ENCODE peak calls at places on chromosomes 4 and X, in six cellular contexts. Z, K, N, Y, W and D are unnamed samples.

GRCh38 chr4:18568600-18568999 is 547.0 kb upstream of the LCORL start:
- DNase-seq in Z (no peak), K (no peak), N (no peak), Y (no peak), W (no peak), D (no peak)

GRCh38 chr4:76850010-76850441 is 47.9 kb downstream of the SOWAHB start:
- DNase-seq in Z (peak), K (no peak), N (no peak), Y (no peak), W (no peak), D (no peak)

GRCh38 chr4:7857238-7857701 is 82.4 kb downstream of the AFAP1 start:
- DNase-seq in Z (peak), K (no peak), N (no peak), Y (no peak), W (no peak), D (no peak)

GRCh38 chrX:146863566-146863965 is 49.0 kb upstream of the CXorf51A start:
- DNase-seq in Z (no peak), K (no peak), N (no peak), Y (no peak), W (no peak), D (no peak)

GRCh38 chr4:102574317-102574716 is 73.2 kb downstream of the NFKB1 start:
- DNase-seq in Z (no peak), K (no peak), N (no peak), Y (no peak), W (no peak), D (no peak)

GRCh38 chrX:68686684-68687045 is 39.2 kb downstream of the STARD8 start:
- DNase-seq in Z (peak), K (no peak), N (no peak), Y (no peak), W (no peak), D (no peak)

GRCh38 chr4:866761-867390 is 40.9 kb upstream of the CPLX1 start:
- DNase-seq in Z (no peak), K (no peak), N (no peak), Y (no peak), W (no peak), D (no peak)

GRCh38 chr4:124534133-124534532 is 178.4 kb downstream of the ANKRD50 start:
- DNase-seq in Z (no peak), K (no peak), N (no peak), Y (no peak), W (no peak), D (no peak)

GRCh38 chr4:6332042-6332668 is 62.5 kb downstream of the WFS1 start:
- DNase-seq in Z (no peak), K (peak), N (peak), Y (peak), W (no peak), D (peak)

GRCh38 chr4:95957054-95957453 is 117.2 kb downstream of the PDHA2 start:
- DNase-seq in Z (no peak), K (no peak), N (no peak), Y (no peak), W (no peak), D (no peak)

GRCh38 chr4:70994069-70994366 is 569 bp downstream of the DCK start:
- DNase-seq in Z (no peak), K (no peak), N (no peak), Y (no peak), W (no peak), D (no peak)

GRCh38 chr4:143386812-143387211 is 50.1 kb downstream of the GAB1 start:
- DNase-seq in Z (no peak), K (no peak), N (no peak), Y (no peak), W (no peak), D (no peak)

GRCh38 chr4:41432889-41433288 is 105.1 kb upstream of the LIMCH1 start:
- DNase-seq in Z (no peak), K (no peak), N (no peak), Y (no peak), W (no peak), D (no peak)

DNA sequence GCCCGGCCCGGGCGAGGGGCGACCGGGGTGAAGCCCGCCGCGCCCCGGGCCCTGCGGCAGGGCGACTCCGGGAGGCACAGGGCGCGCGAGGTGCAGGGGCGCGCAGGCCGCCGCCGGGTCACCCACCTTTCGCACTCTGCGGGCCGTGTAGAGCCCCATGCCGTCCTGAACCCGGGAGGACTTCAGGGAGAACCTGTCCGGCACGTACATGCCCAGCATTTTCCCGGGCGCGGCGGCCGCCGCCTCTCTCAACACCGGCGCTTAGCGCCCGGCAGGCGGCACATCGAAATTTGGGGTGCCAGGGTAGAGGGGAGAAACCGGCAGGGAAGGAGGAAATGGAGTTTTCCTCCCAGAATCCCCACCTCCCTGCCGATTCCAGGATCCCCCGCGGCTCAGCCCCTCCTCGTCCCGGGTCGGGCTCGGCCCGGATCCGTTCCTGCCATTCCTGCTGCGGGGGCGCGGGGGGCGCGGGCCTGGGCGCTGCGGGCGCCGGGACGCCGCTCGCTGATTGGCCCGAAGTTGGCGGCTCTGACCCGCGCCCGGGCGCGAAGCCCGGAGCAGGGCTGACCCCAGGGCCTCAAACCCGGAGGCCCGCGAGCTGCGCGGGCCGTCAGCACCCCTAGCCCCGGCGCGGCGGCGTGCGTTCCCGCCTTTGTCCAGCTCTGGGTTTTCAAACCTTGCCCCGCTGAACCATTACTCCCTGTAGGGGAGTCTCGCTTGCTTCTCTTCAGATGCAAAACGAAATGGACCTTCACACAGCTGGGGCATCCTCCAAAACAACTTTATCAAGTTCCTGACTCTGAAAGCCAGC is at the start of gene PRDM5:
- DNase-seq in Z (peak), K (peak), N (peak), Y (peak), W (peak), D (peak)
- H3K27ac ChIP-seq in Z (peak), K (peak), N (peak), Y (peak), W (no peak), D (peak)

GRCh38 chr4:150152764-150153163 is 74.5 kb downstream of the DCLK2 start:
- DNase-seq in Z (no peak), K (no peak), N (no peak), Y (no peak), W (no peak), D (no peak)

GRCh38 chr4:150155391-150155790 is 77.1 kb downstream of the DCLK2 start:
- DNase-seq in Z (no peak), K (no peak), N (no peak), Y (peak), W (no peak), D (no peak)

GRCh38 chr4:150158041-150158440 is 79.8 kb downstream of the DCLK2 start:
- DNase-seq in Z (no peak), K (no peak), N (no peak), Y (no peak), W (no peak), D (no peak)

GRCh38 chr4:150160473-150160872 is 82.2 kb downstream of the DCLK2 start:
- DNase-seq in Z (no peak), K (no peak), N (no peak), Y (no peak), W (no peak), D (no peak)

GRCh38 chr4:150156543-150156942 is 78.3 kb downstream of the DCLK2 start:
- DNase-seq in Z (no peak), K (no peak), N (no peak), Y (no peak), W (no peak), D (no peak)
- H3K27ac ChIP-seq in Z (no peak), K (no peak), N (no peak), Y (no peak), W (no peak), D (no peak)

GRCh38 chrX:43654431-43655150 is 1.5 kb upstream of the MAOA start:
- DNase-seq in Z (peak), K (peak), N (peak), Y (peak), W (peak), D (peak)

GRCh38 chrX:43655961-43656494 is at the start of gene MAOA:
- DNase-seq in Z (peak), K (peak), N (peak), Y (peak), W (peak), D (peak)

DNA sequence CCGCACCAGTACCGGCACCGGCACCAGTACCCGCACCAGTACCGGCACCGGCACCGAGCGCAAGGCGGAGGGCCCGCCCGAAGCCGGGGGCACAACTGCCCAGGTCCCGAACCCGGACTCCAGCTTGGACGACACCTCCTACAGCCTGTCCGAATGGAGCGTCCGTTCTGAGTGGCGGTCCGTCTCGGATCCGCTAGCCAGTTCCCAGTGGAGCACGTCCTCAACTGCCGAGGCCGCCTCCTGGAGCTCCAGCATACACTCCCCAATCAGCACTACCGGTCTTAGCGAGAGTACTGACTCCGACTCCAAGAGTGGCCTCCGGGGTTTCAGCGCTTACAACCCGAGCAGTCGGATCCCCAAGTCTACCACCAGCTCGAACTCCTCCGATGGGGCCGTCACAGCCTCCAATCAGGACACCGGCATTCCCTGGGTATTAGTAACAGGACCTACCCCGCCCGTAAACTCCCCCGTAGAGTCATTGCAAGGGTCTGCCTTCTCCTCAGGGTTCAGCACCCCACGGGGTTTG is 885 bp upstream of the MAOA start:
- DNase-seq in Z (peak), K (peak), N (peak), Y (peak), W (no peak), D (peak)
- H3K27ac ChIP-seq in Z (peak), K (peak), N (peak), Y (peak), W (no peak), D (peak)

DNA sequence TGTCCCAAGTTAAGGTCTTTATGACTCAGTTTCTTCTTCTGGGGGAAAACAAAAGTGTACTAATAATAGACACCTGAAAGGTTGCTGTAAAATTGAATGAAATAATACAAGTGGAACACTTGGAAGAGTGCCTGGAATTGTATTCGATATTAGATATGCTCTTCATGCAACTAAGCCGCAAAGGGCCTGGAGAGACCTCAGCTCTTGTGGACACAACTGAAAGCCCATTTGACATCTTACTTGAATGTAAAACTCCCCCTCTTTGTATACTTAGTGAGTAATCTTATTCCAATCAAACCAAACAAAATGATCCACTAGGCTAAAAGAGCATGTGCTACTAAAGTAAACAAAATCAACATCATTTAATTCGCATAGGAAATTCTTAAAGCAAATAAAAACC is 516 bp upstream of the MAP9 start:
- DNase-seq in Z (no peak), K (no peak), N (no peak), Y (no peak), W (no peak), D (no peak)
- H3K27ac ChIP-seq in Z (peak), K (peak), N (no peak), Y (no peak), W (no peak), D (peak)

DNA sequence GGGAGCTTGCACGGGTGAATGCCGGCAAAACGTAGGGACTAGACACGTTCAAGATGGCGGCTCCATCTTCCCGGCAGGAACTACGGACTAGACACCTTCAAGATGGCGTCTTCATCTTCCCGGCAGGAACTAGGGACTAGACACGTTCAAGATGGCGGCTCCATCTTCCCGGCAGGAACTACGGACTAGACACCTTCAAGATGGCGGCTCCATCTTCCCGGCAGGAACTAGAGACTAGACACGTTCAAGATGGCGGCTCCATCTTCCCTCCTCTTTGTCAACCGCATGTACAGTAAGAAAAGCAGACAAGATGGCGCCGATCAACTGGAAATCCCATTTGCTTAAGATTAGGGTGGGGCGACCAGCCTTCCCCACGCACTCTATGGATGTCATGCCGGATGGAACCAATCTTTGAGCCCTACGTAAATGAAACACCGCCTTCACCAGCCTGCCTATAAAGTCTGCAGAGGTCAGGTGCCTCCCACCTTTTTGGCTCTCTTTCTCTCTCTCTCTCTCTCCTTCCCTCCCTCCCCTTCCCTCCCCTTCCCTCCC is 222.4 kb downstream of the CRLF2 start:
- DNase-seq in Z (peak), K (peak), N (peak), Y (no peak), W (peak), D (peak)
- H3K27ac ChIP-seq in Z (no peak), K (no peak), N (peak), Y (peak), W (peak), D (no peak)

GRCh38 chr4:53595204-53595603 is 3.9 kb upstream of the LNX1 start:
- DNase-seq in Z (no peak), K (no peak), N (no peak), Y (no peak), W (no peak), D (no peak)

GRCh38 chr4:53592686-53593641 is 1.7 kb upstream of the LNX1 start:
- DNase-seq in Z (peak), K (peak), N (peak), Y (no peak), W (no peak), D (peak)

GRCh38 chr4:53592128-53592527 is 842 bp upstream of the LNX1 start:
- DNase-seq in Z (peak), K (peak), N (peak), Y (no peak), W (no peak), D (no peak)

GRCh38 chr4:53595823-53596222 is 4.5 kb upstream of the LNX1 start:
- DNase-seq in Z (no peak), K (no peak), N (no peak), Y (no peak), W (no peak), D (no peak)

GRCh38 chr4:53593765-53594164 is 2.5 kb upstream of the LNX1 start:
- DNase-seq in Z (no peak), K (no peak), N (no peak), Y (no peak), W (no peak), D (no peak)
- H3K27ac ChIP-seq in Z (peak), K (no peak), N (no peak), Y (no peak), W (no peak), D (no peak)

GRCh38 chr4:87114245-87115062 is 106.0 kb downstream of the KLHL8 start:
- DNase-seq in Z (no peak), K (no peak), N (no peak), Y (no peak), W (no peak), D (no peak)

GRCh38 chr4:87109121-87109520 is 111.3 kb downstream of the KLHL8 start:
- DNase-seq in Z (no peak), K (no peak), N (no peak), Y (peak), W (no peak), D (no peak)

GRCh38 chr4:87109945-87110344 is 110.5 kb downstream of the KLHL8 start:
- DNase-seq in Z (no peak), K (no peak), N (no peak), Y (no peak), W (no peak), D (no peak)

GRCh38 chr4:87108142-87108546 is 112.3 kb downstream of the KLHL8 start:
- DNase-seq in Z (peak), K (no peak), N (no peak), Y (peak), W (no peak), D (no peak)

DNA sequence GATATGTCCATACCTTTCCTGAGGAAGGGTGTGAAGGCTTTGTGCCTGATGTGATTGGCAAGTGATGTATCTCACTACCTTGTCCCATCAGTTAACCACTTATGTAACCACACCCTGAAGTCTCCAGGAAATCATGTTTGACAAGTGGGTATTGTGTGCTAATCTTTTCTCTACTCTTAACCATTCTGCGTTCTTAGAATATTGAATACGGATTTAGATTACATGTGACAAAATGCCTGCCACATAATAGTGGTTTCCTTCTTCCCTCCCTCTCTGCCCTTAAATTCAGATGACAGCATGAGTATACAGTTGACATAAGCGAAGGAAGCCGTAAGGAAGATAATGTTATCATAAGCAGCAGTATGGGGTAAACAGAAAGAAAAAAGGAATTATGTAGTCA is 108.4 kb downstream of the KLHL8 start:
- DNase-seq in Z (no peak), K (no peak), N (no peak), Y (no peak), W (no peak), D (no peak)
- H3K27ac ChIP-seq in Z (no peak), K (no peak), N (no peak), Y (no peak), W (no peak), D (no peak)

GRCh38 chrX:148265829-148266228 is 234.6 kb upstream of the AFF2 start:
- DNase-seq in Z (no peak), K (no peak), N (no peak), Y (no peak), W (no peak), D (no peak)
- H3K27ac ChIP-seq in Z (no peak), K (no peak), N (no peak), Y (no peak), W (no peak), D (no peak)

DNA sequence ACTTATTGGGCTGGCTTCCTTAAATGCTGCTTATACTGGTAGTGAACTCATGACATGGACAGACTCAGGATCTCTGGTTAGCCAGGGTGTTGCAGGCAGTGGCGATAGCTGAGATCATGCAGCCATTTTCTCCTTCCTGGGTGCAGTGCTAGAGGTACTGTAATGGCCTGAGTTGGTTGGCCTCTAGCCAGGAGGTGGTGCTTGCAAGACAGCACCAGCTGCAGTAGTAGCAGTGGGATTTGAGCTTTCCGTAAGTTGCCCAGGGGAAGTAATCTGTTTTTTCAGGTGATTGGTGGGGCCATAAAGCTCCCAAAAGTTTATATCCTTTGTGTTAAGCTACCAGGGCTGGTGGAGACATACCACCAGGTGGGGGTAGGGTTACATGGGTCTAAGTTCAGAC is 45.1 kb upstream of the AADAT start:
- DNase-seq in Z (no peak), K (no peak), N (peak), Y (no peak), W (no peak), D (no peak)
- H3K27ac ChIP-seq in Z (no peak), K (no peak), N (no peak), Y (no peak), W (no peak), D (no peak)